ENCODE peak calls at places on chromosome 2, in eight cellular contexts. S is activated CD4-positive, CD25-positive, alpha-beta regulatory T cell treated with anti-CD3 and anti-CD28 coated beads, Interleukin-2, amount 50 U/mL, for 16 hours; M is AG08395; G is stimulated activated naive CD4-positive, alpha-beta T cell; O is heart left ventricle; A is occipital lobe; F is HS-27A; U is activated T-cell treated with anti-CD3 and anti-CD28 coated beads, Interleukin-2, amount 50 U/mL, for 48 hours. K is an unnamed sample.

GRCh38 chr2:215188078-215188477 is 49.7 kb upstream of the ABCA12 start:
- DNase-seq in S (no peak), A (no peak), F (no peak), M (no peak), G (no peak), O (no peak), U (no peak), K (no peak)

GRCh38 chr2:675982-676646 is 1.1 kb downstream of the TMEM18 start:
- DNase-seq in A (no peak), G (no peak), O (peak; percentile 62), M (peak; percentile 64), U (no peak), S (no peak), F (no peak), K (peak; percentile 76)

GRCh38 chr2:60466161-60466702 is 87.2 kb downstream of the BCL11A start:
- DNase-seq in G (no peak), M (no peak), O (no peak), S (no peak), F (no peak), A (no peak), U (no peak), K (no peak)

GRCh38 chr2:213288913-213289700 is 4.8 kb downstream of the SPAG16 start:
- DNase-seq in G (no peak), O (no peak), S (no peak), A (no peak), M (no peak), F (no peak), U (no peak), K (no peak)

GRCh38 chr2:239626971-239627598 is 226.3 kb upstream of the HDAC4 start:
- DNase-seq in G (no peak), M (peak; percentile 33), F (no peak), O (no peak), U (no peak), S (no peak), A (no peak), K (no peak)

GRCh38 chr2:142834003-142834402 is 43.5 kb upstream of the KYNU start:
- DNase-seq in U (no peak), O (no peak), A (no peak), G (no peak), S (no peak), M (peak; percentile 11), F (peak; percentile 34), K (peak; percentile 17)

GRCh38 chr2:219658447-219658846 is 31.0 kb downstream of the SLC4A3 start:
- DNase-seq in G (no peak), F (no peak), S (no peak), A (no peak), M (peak; percentile 62), O (no peak), U (no peak), K (no peak)

GRCh38 chr2:120589782-120590608 is 145.7 kb upstream of the GLI2 start:
- DNase-seq in S (no peak), O (no peak), M (peak; percentile 80), U (no peak), G (no peak), A (no peak), F (peak; percentile 85), K (peak; percentile 69)

GRCh38 chr2:42105330-42106256 is 57.8 kb downstream of the PKDCC start:
- DNase-seq in M (no peak), S (peak; percentile 66), G (peak; percentile 81), F (no peak), O (peak; percentile 62), U (peak; percentile 80), A (no peak), K (no peak)

GRCh38 chr2:144215701-144216675 is 303.9 kb downstream of the ZEB2 start:
- DNase-seq in G (no peak), F (no peak), O (no peak), U (no peak), M (no peak), A (no peak), S (no peak), K (no peak)

GRCh38 chr2:188518391-188518790 is 226.7 kb downstream of the GULP1 start:
- DNase-seq in U (no peak), O (no peak), A (no peak), F (peak; percentile 41), G (no peak), M (peak; percentile 35), S (no peak), K (peak; percentile 19)

GRCh38 chr2:241728000-241728399 is 6.4 kb upstream of the D2HGDH start:
- DNase-seq in S (no peak), A (no peak), U (no peak), G (no peak), O (no peak), F (no peak), M (no peak), K (no peak)

GRCh38 chr2:116153729-116154128 is 1660.8 kb upstream of the DDX18 start:
- DNase-seq in O (no peak), A (no peak), G (no peak), M (no peak), F (no peak), U (no peak), S (no peak), K (no peak)

GRCh38 chr2:137190411-137191190 is 425.3 kb downstream of the THSD7B start:
- DNase-seq in A (no peak), G (no peak), O (no peak), M (no peak), U (no peak), F (no peak), S (no peak), K (no peak)

GRCh38 chr2:125696573-125696972 is 959.4 kb upstream of the GYPC start:
- DNase-seq in A (no peak), O (no peak), F (no peak), S (no peak), U (no peak), G (no peak), M (no peak), K (no peak)

GRCh38 chr2:157279331-157279730 is 21.8 kb downstream of the GALNT5 start:
- DNase-seq in F (no peak), U (no peak), O (no peak), S (no peak), A (no peak), M (no peak), G (no peak), K (no peak)

GRCh38 chr2:174325932-174326879 is 8.5 kb upstream of the SP9 start:
- DNase-seq in M (peak; percentile 52), F (no peak), O (no peak), A (no peak), U (no peak), G (no peak), S (no peak), K (no peak)

GRCh38 chr2:43328157-43328556 is 101.8 kb upstream of the ZFP36L2 start:
- DNase-seq in S (no peak), F (no peak), A (no peak), M (no peak), O (no peak), G (no peak), U (no peak), K (no peak)